ENCODE peak calls at places on chromosomes 3 and 15, in four cellular contexts. One of them, this sample, is unnamed.

GRCh38 chr3:129383292-129383860 is 45.1 kb downstream of the EFCAB12 start:
- DNase-seq in spleen: no peak
- DNase-seq in CD8-positive, alpha-beta T cell: peak; percentile 58
- DNase-seq in body of pancreas: peak; percentile 66
- DNase-seq in this sample: peak; percentile 77

GRCh38 chr3:70855139-70855538 is 542.7 kb upstream of the MDFIC2 start:
- DNase-seq in spleen: no peak
- DNase-seq in CD8-positive, alpha-beta T cell: no peak
- DNase-seq in body of pancreas: no peak
- DNase-seq in this sample: no peak

GRCh38 chr3:16600771-16601538 is 4.3 kb downstream of the DAZL start:
- DNase-seq in spleen: peak; percentile 92
- DNase-seq in CD8-positive, alpha-beta T cell: peak; percentile 79
- DNase-seq in body of pancreas: peak; percentile 86
- DNase-seq in this sample: peak; percentile 80

GRCh38 chr15:83282859-83283812 is 1.3 kb downstream of the BNC1 start:
- DNase-seq in spleen: no peak
- DNase-seq in CD8-positive, alpha-beta T cell: no peak
- DNase-seq in body of pancreas: no peak
- DNase-seq in this sample: peak; percentile 63

GRCh38 chr3:151394611-151395010 is 10.1 kb upstream of the P2RY12 start:
- DNase-seq in spleen: no peak
- DNase-seq in CD8-positive, alpha-beta T cell: no peak
- DNase-seq in body of pancreas: no peak
- DNase-seq in this sample: no peak

GRCh38 chr3:55330355-55330754 is 156.8 kb downstream of the WNT5A start:
- DNase-seq in spleen: no peak
- DNase-seq in CD8-positive, alpha-beta T cell: no peak
- DNase-seq in body of pancreas: no peak
- DNase-seq in this sample: peak; percentile 92

GRCh38 chr15:75197062-75197630 is 4.5 kb upstream of the C15orf39 start:
- DNase-seq in spleen: no peak
- DNase-seq in CD8-positive, alpha-beta T cell: no peak
- DNase-seq in body of pancreas: no peak
- DNase-seq in this sample: no peak

GRCh38 chr15:65856821-65857455 is 12.4 kb upstream of the RAB11A start:
- DNase-seq in spleen: peak; percentile 90
- DNase-seq in CD8-positive, alpha-beta T cell: peak; percentile 84
- DNase-seq in body of pancreas: peak; percentile 76
- DNase-seq in this sample: peak; percentile 80

GRCh38 chr3:116445291-116445841 is at the start of gene LSAMP:
- DNase-seq in spleen: no peak
- DNase-seq in CD8-positive, alpha-beta T cell: no peak
- DNase-seq in body of pancreas: no peak
- DNase-seq in this sample: no peak

GRCh38 chr15:45163508-45163856 is 24.3 kb downstream of the SHF start:
- DNase-seq in spleen: no peak
- DNase-seq in CD8-positive, alpha-beta T cell: no peak
- DNase-seq in body of pancreas: no peak
- DNase-seq in this sample: no peak

GRCh38 chr15:66401130-66402021 is 14.7 kb downstream of the MAP2K1 start:
- DNase-seq in spleen: no peak
- DNase-seq in CD8-positive, alpha-beta T cell: no peak
- DNase-seq in body of pancreas: no peak
- DNase-seq in this sample: peak; percentile 27

GRCh38 chr15:74402873-74403589 is 30.7 kb downstream of the SEMA7A start:
- DNase-seq in spleen: peak; percentile 96
- DNase-seq in CD8-positive, alpha-beta T cell: peak; percentile 62
- DNase-seq in body of pancreas: no peak
- DNase-seq in this sample: no peak

GRCh38 chr3:111238896-111239295 is 167.3 kb downstream of the NECTIN3 start:
- DNase-seq in spleen: no peak
- DNase-seq in CD8-positive, alpha-beta T cell: no peak
- DNase-seq in body of pancreas: no peak
- DNase-seq in this sample: no peak

GRCh38 chr3:32374788-32375595 is 16.7 kb upstream of the CMTM7 start:
- DNase-seq in spleen: no peak
- DNase-seq in CD8-positive, alpha-beta T cell: peak; percentile 61
- DNase-seq in body of pancreas: peak; percentile 66
- DNase-seq in this sample: peak; percentile 79

GRCh38 chr15:43854801-43855200 is 28.0 kb downstream of the WDR76 start:
- DNase-seq in spleen: no peak
- DNase-seq in CD8-positive, alpha-beta T cell: no peak
- DNase-seq in body of pancreas: no peak
- DNase-seq in this sample: peak; percentile 36

GRCh38 chr15:84658080-84658787 is at the start of gene NMB:
- DNase-seq in spleen: peak; percentile 97
- DNase-seq in CD8-positive, alpha-beta T cell: peak; percentile 87
- DNase-seq in body of pancreas: peak; percentile 87
- DNase-seq in this sample: peak; percentile 80

GRCh38 chr3:53921296-53921695 is 29.6 kb upstream of the SELENOK start:
- DNase-seq in spleen: no peak
- DNase-seq in CD8-positive, alpha-beta T cell: peak; percentile 22
- DNase-seq in body of pancreas: no peak
- DNase-seq in this sample: peak; percentile 23
- TF ChIP-seq CTCF in spleen: no peak
- TF ChIP-seq CTCF in CD8-positive, alpha-beta T cell: no peak
- TF ChIP-seq CTCF in body of pancreas: no peak
- TF ChIP-seq CTCF in this sample: peak; percentile 16

GRCh38 chr3:52770581-52771333 is at the start of gene NEK4:
- DNase-seq in spleen: peak; percentile 98
- DNase-seq in CD8-positive, alpha-beta T cell: peak; percentile 81
- DNase-seq in body of pancreas: peak; percentile 97
- DNase-seq in this sample: peak; percentile 92
- TF ChIP-seq CTCF in spleen: no peak
- TF ChIP-seq CTCF in CD8-positive, alpha-beta T cell: no peak
- TF ChIP-seq CTCF in body of pancreas: no peak
- TF ChIP-seq CTCF in this sample: no peak

DNA sequence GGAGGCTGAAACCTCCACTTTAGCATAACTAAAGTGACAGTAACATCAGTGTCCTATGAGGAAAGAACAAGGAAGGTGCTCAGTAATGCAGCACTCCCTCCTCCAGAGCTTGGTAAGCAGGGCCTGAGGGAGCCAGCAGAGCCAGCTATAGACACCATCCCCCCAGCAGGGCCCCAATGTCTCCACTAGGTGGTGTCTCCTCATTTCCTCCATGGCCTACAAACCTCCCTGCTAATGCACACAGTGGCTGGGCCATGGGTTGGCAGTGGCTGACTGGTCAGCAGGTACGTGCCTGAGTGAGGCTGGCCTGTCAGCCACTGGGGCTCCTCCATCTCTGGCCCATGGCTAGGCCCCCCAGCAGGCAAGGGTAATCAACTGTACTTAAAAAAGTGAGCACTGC is 13.6 kb downstream of the MRPS25 start:
- DNase-seq in spleen: peak; percentile 78
- DNase-seq in CD8-positive, alpha-beta T cell: peak; percentile 37
- DNase-seq in body of pancreas: peak; percentile 34
- DNase-seq in this sample: peak; percentile 63
- TF ChIP-seq CTCF in spleen: no peak
- TF ChIP-seq CTCF in CD8-positive, alpha-beta T cell: peak; percentile 72
- TF ChIP-seq CTCF in body of pancreas: peak; percentile 4
- TF ChIP-seq CTCF in this sample: peak; percentile 50

GRCh38 chr3:163914567-163914966 is 1163.7 kb downstream of the SI start:
- DNase-seq in spleen: no peak
- DNase-seq in CD8-positive, alpha-beta T cell: no peak
- DNase-seq in body of pancreas: no peak
- DNase-seq in this sample: no peak

GRCh38 chr3:163915279-163915678 is 1163.0 kb downstream of the SI start:
- DNase-seq in spleen: no peak
- DNase-seq in CD8-positive, alpha-beta T cell: no peak
- DNase-seq in body of pancreas: no peak
- DNase-seq in this sample: no peak

GRCh38 chr3:163919154-163919553 is 1159.1 kb downstream of the SI start:
- DNase-seq in spleen: no peak
- DNase-seq in CD8-positive, alpha-beta T cell: no peak
- DNase-seq in body of pancreas: no peak
- DNase-seq in this sample: peak; percentile 34

GRCh38 chr3:163916596-163917560 is 1161.4 kb downstream of the SI start:
- DNase-seq in spleen: no peak
- DNase-seq in CD8-positive, alpha-beta T cell: no peak
- DNase-seq in body of pancreas: peak; percentile 13
- DNase-seq in this sample: peak; percentile 40
- TF ChIP-seq CTCF in spleen: no peak
- TF ChIP-seq CTCF in CD8-positive, alpha-beta T cell: no peak
- TF ChIP-seq CTCF in body of pancreas: no peak
- TF ChIP-seq CTCF in this sample: peak; percentile 38

DNA sequence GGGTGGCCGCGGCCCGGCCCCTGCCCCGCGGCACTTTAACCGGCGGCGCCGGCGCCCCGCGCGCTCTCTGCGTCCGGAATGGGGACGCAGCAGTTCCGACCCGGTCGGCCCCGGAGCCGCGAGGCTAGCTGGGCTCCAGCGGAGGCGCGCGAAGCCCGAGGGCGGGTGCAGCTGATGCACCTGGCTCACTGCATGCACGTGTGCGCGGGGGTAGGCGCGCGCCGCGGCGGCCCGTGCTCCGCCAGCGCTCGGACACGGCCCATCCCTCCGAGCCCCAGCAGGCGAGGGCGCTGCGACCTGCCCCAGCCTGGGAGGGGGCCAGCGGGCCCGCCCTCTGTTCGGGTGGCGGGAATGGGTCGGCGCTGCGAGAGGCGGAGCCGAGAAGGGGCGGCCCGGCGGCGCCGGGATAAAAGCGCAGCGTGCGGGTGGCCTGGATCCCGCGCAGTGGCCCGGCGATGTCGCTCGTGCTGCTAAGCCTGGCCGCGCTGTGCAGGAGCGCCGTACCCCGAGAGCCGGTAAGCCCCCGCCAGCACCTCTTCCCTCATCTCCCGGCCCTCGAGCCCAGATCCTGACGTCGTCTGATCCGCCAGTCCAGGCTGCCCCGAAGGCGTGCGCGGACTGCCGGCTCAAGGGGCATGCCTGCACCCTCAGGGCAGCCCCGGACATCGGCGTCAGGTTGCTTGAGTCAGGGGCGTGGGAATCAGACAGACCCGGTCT is at the start of the genes CHDH and IL17RB:
- DNase-seq in spleen: peak; percentile 81
- DNase-seq in CD8-positive, alpha-beta T cell: no peak
- DNase-seq in body of pancreas: peak; percentile 92
- DNase-seq in this sample: peak; percentile 33
- TF ChIP-seq CTCF in spleen: no peak
- TF ChIP-seq CTCF in CD8-positive, alpha-beta T cell: no peak
- TF ChIP-seq CTCF in body of pancreas: no peak
- TF ChIP-seq CTCF in this sample: no peak

DNA sequence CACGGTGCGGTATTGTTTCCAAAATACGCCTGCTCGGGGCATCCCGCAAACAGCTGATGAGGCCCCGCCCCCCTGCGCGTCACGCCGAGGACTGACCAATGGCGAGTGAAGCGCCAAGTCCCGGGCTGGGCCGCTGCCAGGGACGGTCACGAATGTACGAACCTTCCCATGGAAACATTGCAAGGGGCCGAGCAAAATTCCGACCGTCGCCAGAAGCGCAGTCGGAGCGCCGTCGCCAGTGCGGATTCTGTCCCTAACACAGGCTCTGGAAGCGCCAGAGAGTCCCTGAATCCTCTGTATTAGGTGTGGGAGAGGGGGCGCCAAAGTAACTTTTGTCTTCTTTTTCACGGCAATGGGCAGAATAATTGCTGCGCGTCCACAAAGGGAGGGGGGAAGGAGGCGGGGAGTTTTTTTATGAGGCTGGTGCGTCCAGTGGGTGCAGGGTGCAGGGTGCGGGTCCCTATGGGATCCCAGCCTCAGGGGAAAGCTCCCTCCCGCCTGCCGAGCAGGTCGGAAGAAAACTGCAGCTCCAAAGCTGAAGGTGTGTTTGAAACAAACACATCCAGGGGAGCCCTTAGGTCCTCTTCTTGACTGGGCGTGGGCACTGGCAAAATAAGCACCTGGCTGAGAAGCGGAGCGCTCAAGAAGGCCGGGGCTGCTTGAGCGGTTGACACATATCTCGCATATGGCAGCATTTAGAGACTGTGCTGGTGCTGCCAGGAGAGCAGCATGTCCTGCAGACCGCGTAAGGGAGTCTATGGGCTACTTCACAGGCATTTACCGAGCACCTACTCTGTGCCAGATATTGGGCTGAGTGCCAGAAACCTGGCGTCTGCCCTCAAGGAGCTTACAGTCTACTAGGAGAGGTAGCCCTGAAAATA is at the start of gene BMF:
- DNase-seq in spleen: peak; percentile 99
- DNase-seq in CD8-positive, alpha-beta T cell: peak; percentile 94
- DNase-seq in body of pancreas: peak; percentile 100
- DNase-seq in this sample: peak; percentile 98
- TF ChIP-seq CTCF in spleen: no peak
- TF ChIP-seq CTCF in CD8-positive, alpha-beta T cell: no peak
- TF ChIP-seq CTCF in body of pancreas: peak; percentile 14
- TF ChIP-seq CTCF in this sample: peak; percentile 23

GRCh38 chr15:101609742-101610627 is 42.2 kb downstream of the TM2D3 start:
- DNase-seq in spleen: no peak
- DNase-seq in CD8-positive, alpha-beta T cell: no peak
- DNase-seq in body of pancreas: no peak
- DNase-seq in this sample: no peak

GRCh38 chr15:101611007-101611406 is 41.2 kb downstream of the TM2D3 start:
- DNase-seq in spleen: no peak
- DNase-seq in CD8-positive, alpha-beta T cell: no peak
- DNase-seq in body of pancreas: no peak
- DNase-seq in this sample: no peak

GRCh38 chr15:101610628-101611000 is 41.6 kb downstream of the TM2D3 start:
- DNase-seq in spleen: no peak
- DNase-seq in CD8-positive, alpha-beta T cell: no peak
- DNase-seq in body of pancreas: no peak
- DNase-seq in this sample: no peak

GRCh38 chr15:101607102-101607501 is 45.1 kb downstream of the TM2D3 start:
- DNase-seq in spleen: no peak
- DNase-seq in CD8-positive, alpha-beta T cell: no peak
- DNase-seq in body of pancreas: no peak
- DNase-seq in this sample: no peak

GRCh38 chr15:101608182-101608581 is 44.0 kb downstream of the TM2D3 start:
- DNase-seq in spleen: no peak
- DNase-seq in CD8-positive, alpha-beta T cell: no peak
- DNase-seq in body of pancreas: no peak
- DNase-seq in this sample: no peak
- TF ChIP-seq CTCF in spleen: no peak
- TF ChIP-seq CTCF in CD8-positive, alpha-beta T cell: no peak
- TF ChIP-seq CTCF in body of pancreas: no peak
- TF ChIP-seq CTCF in this sample: no peak

GRCh38 chr3:177482048-177482741 is 284.9 kb upstream of the TBL1XR1 start:
- DNase-seq in spleen: no peak
- DNase-seq in CD8-positive, alpha-beta T cell: no peak
- DNase-seq in body of pancreas: no peak
- DNase-seq in this sample: no peak

GRCh38 chr3:177484206-177484605 is 286.9 kb upstream of the TBL1XR1 start:
- DNase-seq in spleen: no peak
- DNase-seq in CD8-positive, alpha-beta T cell: no peak
- DNase-seq in body of pancreas: no peak
- DNase-seq in this sample: no peak

GRCh38 chr3:177481329-177481728 is 284.0 kb upstream of the TBL1XR1 start:
- DNase-seq in spleen: no peak
- DNase-seq in CD8-positive, alpha-beta T cell: no peak
- DNase-seq in body of pancreas: no peak
- DNase-seq in this sample: no peak

GRCh38 chr3:177484926-177485325 is 287.6 kb upstream of the TBL1XR1 start:
- DNase-seq in spleen: no peak
- DNase-seq in CD8-positive, alpha-beta T cell: no peak
- DNase-seq in body of pancreas: no peak
- DNase-seq in this sample: no peak

GRCh38 chr3:177483182-177483967 is 286.1 kb upstream of the TBL1XR1 start:
- DNase-seq in spleen: no peak
- DNase-seq in CD8-positive, alpha-beta T cell: no peak
- DNase-seq in body of pancreas: peak; percentile 21
- DNase-seq in this sample: peak; percentile 31
- TF ChIP-seq CTCF in spleen: no peak
- TF ChIP-seq CTCF in CD8-positive, alpha-beta T cell: no peak
- TF ChIP-seq CTCF in body of pancreas: no peak
- TF ChIP-seq CTCF in this sample: peak; percentile 9